ENCODE peak calls at places on chromosomes 16 and 17, in ten cellular contexts. Q is NCI-H774; A is stimulated activated naive CD8-positive, alpha-beta T cell treated with anti-CD3 and anti-CD28 coated beads, Interleukin-15, amount 100 ng/mL, for 72 hours; H is type B pancreatic cell; Y is uterus; G is T-cell; X is fibroblast of the conjunctiva; D is small intestine; B is NCI-H1092 treated with DMSO at 0.1 percent for 48 hours; V is naive thymus-derived CD8-positive, alpha-beta T cell. W is an unnamed sample.

GRCh38 chr16:2954647-2955381 is 9.3 kb upstream of the KREMEN2 start:
- DNase-seq in Q (no peak), A (no peak), H (peak), Y (no peak), G (no peak), X (no peak), D (peak), B (no peak), V (no peak), W (no peak)

GRCh38 chr16:17917316-17918019 is 419.1 kb downstream of the NPIPA8 start:
- DNase-seq in Q (no peak), A (no peak), H (no peak), Y (no peak), G (no peak), X (no peak), D (no peak), B (no peak), V (no peak), W (no peak)

GRCh38 chr17:44627513-44627912 is 28.8 kb upstream of the MEIOC start:
- DNase-seq in Q (no peak), A (no peak), H (no peak), Y (no peak), G (no peak), X (no peak), D (no peak), B (no peak), V (no peak), W (no peak)

GRCh38 chr17:64107517-64108235 is 22.3 kb downstream of the ERN1 start:
- DNase-seq in Q (peak), A (no peak), H (no peak), Y (no peak), G (no peak), X (no peak), D (peak), B (peak), V (no peak), W (no peak)

GRCh38 chr17:45220079-45220478 is 1.6 kb upstream of the FMNL1 start:
- DNase-seq in Q (no peak), A (no peak), H (no peak), Y (no peak), G (no peak), X (no peak), D (no peak), B (no peak), V (no peak), W (no peak)

GRCh38 chr16:88306860-88307545 is 75.8 kb upstream of the ZNF469 start:
- DNase-seq in Q (no peak), A (no peak), H (no peak), Y (no peak), G (no peak), X (peak), D (no peak), B (no peak), V (no peak), W (no peak)

GRCh38 chr16:11135167-11135973 is 120.6 kb downstream of the SOCS1 start:
- DNase-seq in Q (no peak), A (no peak), H (no peak), Y (no peak), G (no peak), X (peak), D (no peak), B (no peak), V (no peak), W (no peak)

GRCh38 chr17:7982171-7982570 is 20.2 kb upstream of the GUCY2D start:
- DNase-seq in Q (no peak), A (no peak), H (no peak), Y (no peak), G (no peak), X (no peak), D (no peak), B (no peak), V (no peak), W (no peak)

GRCh38 chr16:53257001-53257400 is 177.3 kb upstream of the RBL2 start:
- DNase-seq in Q (no peak), A (no peak), H (no peak), Y (no peak), G (no peak), X (no peak), D (no peak), B (no peak), V (no peak), W (no peak)

GRCh38 chr17:50219345-50219744 is 17.9 kb upstream of the COL1A1 start:
- DNase-seq in Q (no peak), A (no peak), H (no peak), Y (no peak), G (no peak), X (no peak), D (no peak), B (no peak), V (no peak), W (no peak)

GRCh38 chr17:50959341-50959740 is 93.2 kb upstream of the TOB1 start:
- DNase-seq in Q (no peak), A (no peak), H (no peak), Y (no peak), G (no peak), X (no peak), D (no peak), B (no peak), V (no peak), W (no peak)

GRCh38 chr16:74071996-74072559 is 224.5 kb upstream of the PSMD7 start:
- DNase-seq in Q (no peak), A (no peak), H (no peak), Y (no peak), G (no peak), X (no peak), D (no peak), B (no peak), V (no peak), W (no peak)

GRCh38 chr17:33651631-33652030 is 358.5 kb upstream of the ASIC2 start:
- DNase-seq in Q (no peak), A (no peak), H (no peak), Y (no peak), G (no peak), X (no peak), D (no peak), B (no peak), V (no peak), W (no peak)

GRCh38 chr17:62637809-62638208 is 10.3 kb downstream of the MRC2 start:
- DNase-seq in Q (no peak), A (no peak), H (no peak), Y (no peak), G (no peak), X (no peak), D (no peak), B (no peak), V (no peak), W (no peak)

GRCh38 chr17:83200231-83200699 is 120.9 kb downstream of the METRNL start:
- DNase-seq in Q (no peak), A (peak), H (no peak), Y (no peak), G (peak), X (no peak), D (peak), B (no peak), V (peak), W (peak)

GRCh38 chr16:72029567-72030271 is 21.2 kb downstream of the DHODH start:
- DNase-seq in Q (no peak), A (no peak), H (no peak), Y (no peak), G (no peak), X (no peak), D (no peak), B (no peak), V (no peak), W (no peak)

GRCh38 chr16:67449328-67449727 is 18.4 kb downstream of the HSD11B2 start:
- DNase-seq in Q (no peak), A (no peak), H (no peak), Y (no peak), G (no peak), X (no peak), D (peak), B (peak), V (no peak), W (no peak)

GRCh38 chr17:32746698-32747097 is 130.2 kb downstream of the MYO1D start:
- DNase-seq in Q (no peak), A (no peak), H (no peak), Y (no peak), G (no peak), X (no peak), D (no peak), B (no peak), V (no peak), W (no peak)

GRCh38 chr17:13575922-13576419 is 25.8 kb downstream of the HS3ST3A1 start:
- DNase-seq in Q (no peak), A (no peak), H (no peak), Y (no peak), G (no peak), X (peak), D (no peak), B (no peak), V (no peak), W (no peak)

GRCh38 chr17:40369923-40370322 is 5.4 kb upstream of the GJD3 start:
- DNase-seq in Q (no peak), A (no peak), H (no peak), Y (no peak), G (no peak), X (no peak), D (no peak), B (no peak), V (no peak), W (no peak)

GRCh38 chr16:59236804-59237463 is 502.8 kb upstream of the GOT2 start:
- DNase-seq in Q (no peak), A (no peak), H (no peak), Y (no peak), G (no peak), X (no peak), D (no peak), B (no peak), V (no peak), W (no peak)

GRCh38 chr16:86962913-86963312 is 354.3 kb downstream of the C16orf95 start:
- DNase-seq in Q (no peak), A (no peak), H (no peak), Y (no peak), G (no peak), X (no peak), D (no peak), B (no peak), V (no peak), W (no peak)

GRCh38 chr17:30236807-30237206 is 1.3 kb upstream of the SLC6A4 start:
- DNase-seq in Q (no peak), A (peak), H (no peak), Y (peak), G (no peak), X (no peak), D (peak), B (peak), V (no peak), W (no peak)

GRCh38 chr17:6526362-6527152 is 29.8 kb downstream of the PITPNM3 start:
- DNase-seq in Q (no peak), A (no peak), H (no peak), Y (no peak), G (no peak), X (no peak), D (no peak), B (no peak), V (no peak), W (no peak)

GRCh38 chr16:81492965-81493754 is 48.6 kb downstream of the CMIP start:
- DNase-seq in Q (no peak), A (no peak), H (no peak), Y (no peak), G (no peak), X (no peak), D (no peak), B (no peak), V (no peak), W (no peak)

GRCh38 chr16:8990445-8990844 is 26.7 kb upstream of the USP7 start:
- DNase-seq in Q (no peak), A (no peak), H (no peak), Y (no peak), G (no peak), X (no peak), D (no peak), B (no peak), V (no peak), W (no peak)

W was measured in activated T-helper 2 cell treated with anti-CD3 and anti-CD28 coated beads, Interferon-gamma antibody, Interleukin-2, Interleukin-4, amounts not matched to agents 10 μg/mL and 5 μg/mL and 100 μg/mL, durations not matched to agents 14 hours and 24 hours and 36 hours.